ENCODE peak calls at places on chromosomes 13 and 19, in nine cellular contexts. One of them, this sample, is unnamed.

GRCh38 chr13:69101841-69102240 is 1005.8 kb upstream of the ATXN8OS start:
- DNase-seq in mesothelial cell of epicardium: no peak
- DNase-seq in cardiac muscle cell: no peak
- DNase-seq in fibroblast of mammary gland: no peak
- DNase-seq in HL-60: no peak
- DNase-seq in fibroblast of pulmonary artery: no peak
- DNase-seq in pancreas: no peak
- DNase-seq in neural crest cell: no peak
- DNase-seq in H9: no peak
- DNase-seq in this sample: no peak

GRCh38 chr13:75359266-75359665 is 122.7 kb downstream of the TBC1D4 start:
- DNase-seq in pancreas: no peak
- DNase-seq in fibroblast of pulmonary artery: peak; percentile 86
- DNase-seq in HL-60: no peak
- DNase-seq in H9: no peak
- DNase-seq in fibroblast of mammary gland: peak; percentile 92
- DNase-seq in mesothelial cell of epicardium: no peak
- DNase-seq in cardiac muscle cell: peak; percentile 85
- DNase-seq in neural crest cell: no peak
- DNase-seq in this sample: no peak

GRCh38 chr13:29435125-29435911 is 160.2 kb downstream of the SLC7A1 start:
- DNase-seq in mesothelial cell of epicardium: no peak
- DNase-seq in pancreas: no peak
- DNase-seq in HL-60: no peak
- DNase-seq in fibroblast of pulmonary artery: peak; percentile 89
- DNase-seq in neural crest cell: no peak
- DNase-seq in fibroblast of mammary gland: peak; percentile 99
- DNase-seq in H9: no peak
- DNase-seq in cardiac muscle cell: peak; percentile 92
- DNase-seq in this sample: no peak

GRCh38 chr13:67258482-67258881 is 28.3 kb upstream of the PCDH9 start:
- DNase-seq in fibroblast of mammary gland: no peak
- DNase-seq in mesothelial cell of epicardium: no peak
- DNase-seq in HL-60: no peak
- DNase-seq in cardiac muscle cell: peak; percentile 17
- DNase-seq in pancreas: no peak
- DNase-seq in neural crest cell: no peak
- DNase-seq in H9: peak; percentile 61
- DNase-seq in fibroblast of pulmonary artery: peak; percentile 10
- DNase-seq in this sample: no peak

GRCh38 chr19:16252459-16253205 is 54.9 kb downstream of the AP1M1 start:
- DNase-seq in cardiac muscle cell: no peak
- DNase-seq in HL-60: no peak
- DNase-seq in fibroblast of pulmonary artery: no peak
- DNase-seq in neural crest cell: no peak
- DNase-seq in H9: no peak
- DNase-seq in mesothelial cell of epicardium: no peak
- DNase-seq in fibroblast of mammary gland: no peak
- DNase-seq in pancreas: no peak
- DNase-seq in this sample: no peak

GRCh38 chr13:39159393-39159792 is 121.1 kb downstream of the NHLRC3 start:
- DNase-seq in fibroblast of pulmonary artery: no peak
- DNase-seq in pancreas: no peak
- DNase-seq in H9: no peak
- DNase-seq in fibroblast of mammary gland: no peak
- DNase-seq in cardiac muscle cell: no peak
- DNase-seq in HL-60: no peak
- DNase-seq in mesothelial cell of epicardium: no peak
- DNase-seq in neural crest cell: no peak
- DNase-seq in this sample: no peak

GRCh38 chr13:77919351-77920294 is 992 bp upstream of the EDNRB start:
- DNase-seq in fibroblast of pulmonary artery: peak; percentile 60
- DNase-seq in cardiac muscle cell: peak; percentile 61
- DNase-seq in mesothelial cell of epicardium: peak; percentile 15
- DNase-seq in HL-60: no peak
- DNase-seq in pancreas: peak; percentile 58
- DNase-seq in neural crest cell: peak; percentile 40
- DNase-seq in fibroblast of mammary gland: peak; percentile 48
- DNase-seq in H9: peak; percentile 73
- DNase-seq in this sample: peak; percentile 46

GRCh38 chr13:34020388-34020787 is 202.4 kb downstream of the RFC3 start:
- DNase-seq in fibroblast of mammary gland: no peak
- DNase-seq in HL-60: no peak
- DNase-seq in neural crest cell: no peak
- DNase-seq in mesothelial cell of epicardium: no peak
- DNase-seq in cardiac muscle cell: no peak
- DNase-seq in fibroblast of pulmonary artery: no peak
- DNase-seq in H9: no peak
- DNase-seq in pancreas: no peak
- DNase-seq in this sample: no peak

GRCh38 chr13:51646041-51646670 is 61.9 kb downstream of the WDFY2 start:
- DNase-seq in pancreas: no peak
- DNase-seq in fibroblast of mammary gland: no peak
- DNase-seq in H9: peak; percentile 39
- DNase-seq in cardiac muscle cell: no peak
- DNase-seq in fibroblast of pulmonary artery: no peak
- DNase-seq in neural crest cell: no peak
- DNase-seq in mesothelial cell of epicardium: no peak
- DNase-seq in HL-60: no peak
- DNase-seq in this sample: no peak

GRCh38 chr13:113916330-113916815 is 52.5 kb upstream of the GAS6 start:
- DNase-seq in fibroblast of mammary gland: peak; percentile 88
- DNase-seq in fibroblast of pulmonary artery: peak; percentile 61
- DNase-seq in mesothelial cell of epicardium: no peak
- DNase-seq in cardiac muscle cell: peak; percentile 38
- DNase-seq in H9: peak; percentile 12
- DNase-seq in pancreas: no peak
- DNase-seq in neural crest cell: no peak
- DNase-seq in HL-60: peak; percentile 84
- DNase-seq in this sample: no peak

GRCh38 chr19:21463449-21464105 is 41.8 kb upstream of the ZNF429 start:
- DNase-seq in fibroblast of pulmonary artery: no peak
- DNase-seq in pancreas: peak; percentile 77
- DNase-seq in cardiac muscle cell: peak; percentile 48
- DNase-seq in mesothelial cell of epicardium: no peak
- DNase-seq in HL-60: no peak
- DNase-seq in fibroblast of mammary gland: no peak
- DNase-seq in neural crest cell: peak; percentile 49
- DNase-seq in H9: peak; percentile 95
- DNase-seq in this sample: peak; percentile 63

GRCh38 chr19:50319156-50319555 is 10.0 kb downstream of the KCNC3 start:
- DNase-seq in H9: no peak
- DNase-seq in fibroblast of pulmonary artery: no peak
- DNase-seq in HL-60: no peak
- DNase-seq in cardiac muscle cell: no peak
- DNase-seq in fibroblast of mammary gland: no peak
- DNase-seq in mesothelial cell of epicardium: no peak
- DNase-seq in pancreas: no peak
- DNase-seq in neural crest cell: no peak
- DNase-seq in this sample: no peak

DNA sequence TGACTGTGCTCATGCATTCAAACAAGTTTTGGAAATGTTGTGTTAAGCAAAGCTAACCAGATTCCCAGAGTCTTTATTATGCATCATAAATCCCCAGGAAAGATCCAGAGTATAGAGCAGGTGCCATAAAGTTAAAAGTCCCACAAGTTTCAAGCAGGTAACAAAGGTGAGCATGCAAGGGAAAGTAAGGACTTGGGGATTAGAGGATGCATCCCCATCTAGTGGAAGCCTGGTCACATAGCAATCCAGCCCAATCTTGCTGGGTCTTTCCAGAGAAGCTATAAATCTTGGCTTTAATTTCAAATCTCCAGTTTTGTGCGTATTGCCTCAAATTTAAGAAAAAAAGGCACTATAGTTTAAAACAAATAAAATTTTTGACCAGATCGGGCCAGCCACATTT is 72.7 kb downstream of the ZNF254 start:
- DNase-seq in mesothelial cell of epicardium: no peak
- DNase-seq in cardiac muscle cell: peak; percentile 4
- DNase-seq in neural crest cell: no peak
- DNase-seq in HL-60: no peak
- DNase-seq in H9: no peak
- DNase-seq in fibroblast of pulmonary artery: peak; percentile 24
- DNase-seq in pancreas: no peak
- DNase-seq in fibroblast of mammary gland: peak; percentile 11
- DNase-seq in this sample: no peak
- TF ChIP-seq CTCF in mesothelial cell of epicardium: no peak
- TF ChIP-seq CTCF in cardiac muscle cell: peak; percentile 32
- TF ChIP-seq CTCF in neural crest cell: peak; percentile 56
- TF ChIP-seq CTCF in HL-60: no peak
- TF ChIP-seq CTCF in H9: peak; percentile 63
- TF ChIP-seq CTCF in fibroblast of pulmonary artery: peak; percentile 55
- TF ChIP-seq CTCF in pancreas: no peak
- TF ChIP-seq CTCF in fibroblast of mammary gland: peak; percentile 37
- TF ChIP-seq CTCF in this sample: no peak

GRCh38 chr13:53612200-53612599 is 583.6 kb downstream of the OLFM4 start:
- DNase-seq in H9: no peak
- DNase-seq in cardiac muscle cell: no peak
- DNase-seq in fibroblast of mammary gland: no peak
- DNase-seq in HL-60: no peak
- DNase-seq in neural crest cell: no peak
- DNase-seq in mesothelial cell of epicardium: no peak
- DNase-seq in fibroblast of pulmonary artery: no peak
- DNase-seq in pancreas: no peak
- DNase-seq in this sample: no peak
- TF ChIP-seq CTCF in H9: no peak
- TF ChIP-seq CTCF in cardiac muscle cell: no peak
- TF ChIP-seq CTCF in fibroblast of mammary gland: no peak
- TF ChIP-seq CTCF in HL-60: no peak
- TF ChIP-seq CTCF in neural crest cell: no peak
- TF ChIP-seq CTCF in mesothelial cell of epicardium: no peak
- TF ChIP-seq CTCF in fibroblast of pulmonary artery: no peak
- TF ChIP-seq CTCF in pancreas: no peak
- TF ChIP-seq CTCF in this sample: no peak

GRCh38 chr19:46824887-46825730 is 25.5 kb downstream of the AP2S1 start:
- DNase-seq in fibroblast of mammary gland: peak; percentile 22
- DNase-seq in pancreas: no peak
- DNase-seq in mesothelial cell of epicardium: no peak
- DNase-seq in H9: no peak
- DNase-seq in neural crest cell: no peak
- DNase-seq in cardiac muscle cell: no peak
- DNase-seq in HL-60: no peak
- DNase-seq in fibroblast of pulmonary artery: peak; percentile 18
- DNase-seq in this sample: no peak
- TF ChIP-seq CTCF in fibroblast of mammary gland: no peak
- TF ChIP-seq CTCF in pancreas: no peak
- TF ChIP-seq CTCF in mesothelial cell of epicardium: no peak
- TF ChIP-seq CTCF in H9: no peak
- TF ChIP-seq CTCF in neural crest cell: no peak
- TF ChIP-seq CTCF in cardiac muscle cell: no peak
- TF ChIP-seq CTCF in HL-60: no peak
- TF ChIP-seq CTCF in fibroblast of pulmonary artery: no peak
- TF ChIP-seq CTCF in this sample: no peak

DNA sequence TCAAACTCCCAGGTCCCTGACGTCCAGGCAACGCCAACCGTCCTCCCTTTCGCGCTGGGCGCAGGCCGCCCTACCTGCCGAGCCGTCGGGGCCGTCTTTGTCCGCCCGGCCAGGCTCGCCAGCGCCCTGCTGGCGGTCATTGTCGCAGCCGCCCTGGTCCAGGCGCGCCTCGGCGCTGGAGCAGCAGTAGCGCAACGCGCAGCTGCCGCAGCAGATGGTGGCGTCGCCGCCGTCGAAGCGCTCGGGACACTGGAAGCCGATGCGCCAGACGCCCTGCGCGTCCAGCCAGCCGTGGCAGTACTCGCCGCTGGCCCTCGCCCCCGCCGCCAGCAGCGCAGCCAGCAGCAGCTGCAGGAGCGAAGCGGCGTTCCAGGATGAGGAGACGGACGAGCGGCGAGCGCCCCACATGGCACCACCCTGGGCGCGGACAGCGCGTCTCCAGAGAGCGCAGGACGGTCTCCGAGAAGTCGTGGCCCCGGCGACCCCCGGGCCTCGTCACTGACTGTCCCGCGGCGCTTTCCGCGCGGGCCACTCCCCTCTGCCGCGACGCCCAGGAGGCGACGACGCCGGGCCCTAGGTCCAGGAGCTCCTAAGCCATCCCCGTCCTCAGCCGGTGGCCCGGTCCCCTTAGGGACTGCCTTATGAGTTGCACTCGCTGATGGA is 1.1 kb downstream of the SHISA2 start:
- DNase-seq in mesothelial cell of epicardium: no peak
- DNase-seq in fibroblast of mammary gland: no peak
- DNase-seq in cardiac muscle cell: peak; percentile 34
- DNase-seq in HL-60: no peak
- DNase-seq in neural crest cell: peak; percentile 33
- DNase-seq in H9: peak; percentile 65
- DNase-seq in fibroblast of pulmonary artery: no peak
- DNase-seq in pancreas: peak; percentile 64
- DNase-seq in this sample: peak; percentile 77
- TF ChIP-seq CTCF in mesothelial cell of epicardium: no peak
- TF ChIP-seq CTCF in fibroblast of mammary gland: no peak
- TF ChIP-seq CTCF in cardiac muscle cell: no peak
- TF ChIP-seq CTCF in HL-60: no peak
- TF ChIP-seq CTCF in neural crest cell: peak; percentile 32
- TF ChIP-seq CTCF in H9: peak; percentile 30
- TF ChIP-seq CTCF in fibroblast of pulmonary artery: no peak
- TF ChIP-seq CTCF in pancreas: no peak
- TF ChIP-seq CTCF in this sample: no peak

DNA sequence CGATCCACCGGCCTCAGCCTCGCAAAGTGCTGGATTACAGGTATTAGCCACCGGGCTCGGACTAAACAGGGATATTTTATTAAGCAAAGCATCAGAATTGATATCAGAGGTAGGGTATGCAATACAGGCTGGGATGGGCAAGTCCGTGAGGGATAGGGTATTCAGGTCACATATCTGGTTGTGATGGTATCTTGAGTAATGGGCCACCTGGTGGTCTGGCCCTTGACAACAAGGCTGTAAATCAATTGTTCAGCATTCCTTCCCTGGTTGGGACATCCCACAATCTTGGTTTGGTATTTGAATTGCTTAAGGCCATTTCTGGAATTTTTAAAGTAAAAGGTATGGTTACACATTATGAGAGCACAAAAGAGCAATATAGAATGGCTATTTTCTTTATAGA is 1588.0 kb downstream of the SLITRK1 start:
- DNase-seq in neural crest cell: no peak
- DNase-seq in fibroblast of mammary gland: no peak
- DNase-seq in mesothelial cell of epicardium: no peak
- DNase-seq in pancreas: no peak
- DNase-seq in fibroblast of pulmonary artery: no peak
- DNase-seq in cardiac muscle cell: no peak
- DNase-seq in H9: peak; percentile 36
- DNase-seq in HL-60: no peak
- DNase-seq in this sample: no peak
- TF ChIP-seq CTCF in neural crest cell: no peak
- TF ChIP-seq CTCF in fibroblast of mammary gland: no peak
- TF ChIP-seq CTCF in mesothelial cell of epicardium: no peak
- TF ChIP-seq CTCF in pancreas: no peak
- TF ChIP-seq CTCF in fibroblast of pulmonary artery: no peak
- TF ChIP-seq CTCF in cardiac muscle cell: no peak
- TF ChIP-seq CTCF in H9: peak; percentile 43
- TF ChIP-seq CTCF in HL-60: no peak
- TF ChIP-seq CTCF in this sample: no peak

GRCh38 chr19:498977-499623 is 2.8 kb downstream of the MADCAM1 start:
- DNase-seq in fibroblast of pulmonary artery: no peak
- DNase-seq in mesothelial cell of epicardium: no peak
- DNase-seq in fibroblast of mammary gland: no peak
- DNase-seq in pancreas: no peak
- DNase-seq in H9: peak; percentile 35
- DNase-seq in cardiac muscle cell: no peak
- DNase-seq in neural crest cell: no peak
- DNase-seq in HL-60: no peak
- DNase-seq in this sample: no peak
- TF ChIP-seq CTCF in fibroblast of pulmonary artery: no peak
- TF ChIP-seq CTCF in mesothelial cell of epicardium: no peak
- TF ChIP-seq CTCF in fibroblast of mammary gland: no peak
- TF ChIP-seq CTCF in pancreas: no peak
- TF ChIP-seq CTCF in H9: no peak
- TF ChIP-seq CTCF in cardiac muscle cell: no peak
- TF ChIP-seq CTCF in neural crest cell: no peak
- TF ChIP-seq CTCF in HL-60: no peak
- TF ChIP-seq CTCF in this sample: no peak

GRCh38 chr13:82634946-82635345 is 1247.3 kb downstream of the SLITRK1 start:
- DNase-seq in mesothelial cell of epicardium: no peak
- DNase-seq in pancreas: no peak
- DNase-seq in fibroblast of mammary gland: peak; percentile 19
- DNase-seq in fibroblast of pulmonary artery: peak; percentile 23
- DNase-seq in H9: no peak
- DNase-seq in neural crest cell: no peak
- DNase-seq in HL-60: no peak
- DNase-seq in cardiac muscle cell: no peak
- DNase-seq in this sample: no peak
- TF ChIP-seq CTCF in mesothelial cell of epicardium: no peak
- TF ChIP-seq CTCF in pancreas: no peak
- TF ChIP-seq CTCF in fibroblast of mammary gland: no peak
- TF ChIP-seq CTCF in fibroblast of pulmonary artery: no peak
- TF ChIP-seq CTCF in H9: no peak
- TF ChIP-seq CTCF in neural crest cell: no peak
- TF ChIP-seq CTCF in HL-60: no peak
- TF ChIP-seq CTCF in cardiac muscle cell: no peak
- TF ChIP-seq CTCF in this sample: no peak